ENCODE peak calls at places on chromosome 4, in six cellular contexts. F is WERI-Rb-1; R is H7; B is CD8-positive, alpha-beta memory T cell; P is upper lobe of right lung; Z is pancreas. T is an unnamed sample. For H3K27me3, the result is how much of the 10 kb centered on the place peaks cover.

GRCh38 chr4:56666279-56666678 is 14.8 kb downstream of the HOPX start:
- DNase-seq in F (no peak), R (no peak), B (no peak), P (no peak), Z (no peak), T (no peak)

GRCh38 chr4:164571593-164572385 is 182.1 kb upstream of the SMIM31 start:
- DNase-seq in F (no peak), R (no peak), B (no peak), P (no peak), Z (no peak), T (peak)

GRCh38 chr4:188934320-188934975 is 795.2 kb downstream of the TRIML1 start:
- DNase-seq in F (no peak), R (no peak), B (no peak), P (no peak), Z (no peak), T (peak)

GRCh38 chr4:81447551-81448266 is 24.0 kb downstream of the RASGEF1B start:
- DNase-seq in F (no peak), R (no peak), B (no peak), P (no peak), Z (no peak), T (peak)

GRCh38 chr4:39255916-39256315 is 73.6 kb downstream of the WDR19 start:
- DNase-seq in F (no peak), R (no peak), B (no peak), P (no peak), Z (no peak), T (no peak)

GRCh38 chr4:34170941-34171340 is 2073.4 kb downstream of the ARAP2 start:
- DNase-seq in F (no peak), R (no peak), B (no peak), P (no peak), Z (no peak), T (no peak)

GRCh38 chr4:98710831-98711230 is 52.4 kb upstream of the TSPAN5 start:
- DNase-seq in F (no peak), R (no peak), B (no peak), P (no peak), Z (no peak), T (peak)

GRCh38 chr4:118270492-118270891 is 82.3 kb downstream of the PRSS12 start:
- DNase-seq in F (no peak), R (peak), B (no peak), P (no peak), Z (no peak), T (no peak)

GRCh38 chr4:79025170-79025569 is 85.9 kb upstream of the PAQR3 start:
- DNase-seq in F (no peak), R (no peak), B (no peak), P (no peak), Z (no peak), T (no peak)

GRCh38 chr4:69760455-69760854 is at the start of gene SULT1B1:
- DNase-seq in F (no peak), R (no peak), B (no peak), P (no peak), Z (no peak), T (peak)

GRCh38 chr4:24915121-24915922 is 2.5 kb upstream of the CCDC149 start:
- DNase-seq in F (peak), R (peak), B (no peak), P (no peak), Z (no peak), T (no peak)

GRCh38 chr4:174531486-174531885 is 9.2 kb upstream of the HPGD start:
- DNase-seq in F (no peak), R (no peak), B (no peak), P (no peak), Z (no peak), T (no peak)

GRCh38 chr4:118206627-118207026 is 146.2 kb downstream of the PRSS12 start:
- DNase-seq in F (no peak), R (no peak), B (no peak), P (no peak), Z (no peak), T (no peak)

GRCh38 chr4:89119166-89119565 is 7.8 kb downstream of the TIGD2 start:
- DNase-seq in F (no peak), R (no peak), B (no peak), P (no peak), Z (no peak), T (no peak)

GRCh38 chr4:25213327-25213979 is 20.4 kb upstream of the PI4K2B start:
- DNase-seq in F (no peak), R (no peak), B (no peak), P (no peak), Z (no peak), T (no peak)

GRCh38 chr4:13917010-13917409 is 289.5 kb upstream of the BOD1L1 start:
- DNase-seq in F (no peak), R (no peak), B (no peak), P (no peak), Z (no peak), T (peak)

GRCh38 chr4:173014113-173014558 is 154.5 kb upstream of the GALNT7 start:
- DNase-seq in F (peak), R (peak), B (no peak), P (no peak), Z (no peak), T (peak)

GRCh38 chr4:38145033-38145673 is 185.0 kb downstream of the PTTG2 start:
- DNase-seq in F (no peak), R (no peak), B (no peak), P (no peak), Z (no peak), T (no peak)

GRCh38 chr4:100117749-100118148 is 72.5 kb downstream of the DDIT4L start:
- DNase-seq in F (no peak), R (no peak), B (no peak), P (no peak), Z (no peak), T (no peak)

GRCh38 chr4:180363817-180364216 is 1879.4 kb upstream of the TENM3 start:
- DNase-seq in F (no peak), R (no peak), B (no peak), P (no peak), Z (no peak), T (no peak)

GRCh38 chr4:5128569-5128968 is 77.3 kb downstream of the STK32B start:
- DNase-seq in F (no peak), R (no peak), B (no peak), P (no peak), Z (no peak), T (no peak)

GRCh38 chr4:120691536-120691935 is 231.0 kb downstream of the PRDM5 start:
- DNase-seq in F (no peak), R (no peak), B (no peak), P (no peak), Z (no peak), T (no peak)

GRCh38 chr4:39855909-39856512 is 121.7 kb downstream of the PDS5A start:
- DNase-seq in F (no peak), R (no peak), B (no peak), P (no peak), Z (no peak), T (peak)

GRCh38 chr4:6199344-6199921 is 916 bp downstream of the JAKMIP1 start:
- DNase-seq in F (no peak), R (peak), B (peak), P (no peak), Z (no peak), T (no peak)

GRCh38 chr4:15336410-15337184 is 91.2 kb upstream of the C1QTNF7 start:
- DNase-seq in F (no peak), R (peak), B (no peak), P (no peak), Z (no peak), T (peak)

GRCh38 chr4:38366451-38366850 is 297.5 kb upstream of the KLF3 start:
- DNase-seq in F (no peak), R (no peak), B (no peak), P (no peak), Z (no peak), T (peak)

GRCh38 chr4:165403667-165404066 is 24.9 kb downstream of the CPE start:
- DNase-seq in F (peak), R (no peak), B (no peak), P (no peak), Z (no peak), T (no peak)

GRCh38 chr4:100497729-100498250 is 20.0 kb downstream of the EMCN start:
- DNase-seq in F (no peak), R (no peak), B (no peak), P (no peak), Z (no peak), T (no peak)

GRCh38 chr4:55032788-55033187 is 92.6 kb downstream of the KDR start:
- DNase-seq in F (no peak), R (no peak), B (no peak), P (no peak), Z (no peak), T (peak)

GRCh38 chr4:76683154-76683553 is 214.8 kb downstream of the SOWAHB start:
- DNase-seq in F (no peak), R (no peak), B (no peak), P (no peak), Z (no peak), T (no peak)

GRCh38 chr4:171846232-171846631 is 33.0 kb downstream of the GALNTL6 start:
- DNase-seq in F (peak), R (peak), B (no peak), P (no peak), Z (no peak), T (peak)

GRCh38 chr4:95715830-95716229 is 124.1 kb upstream of the PDHA2 start:
- DNase-seq in F (no peak), R (no peak), B (no peak), P (no peak), Z (no peak), T (no peak)

GRCh38 chr4:122548452-122548851 is 72.4 kb downstream of the IL21 start:
- DNase-seq in F (no peak), R (no peak), B (no peak), P (no peak), Z (no peak), T (peak)

GRCh38 chr4:14110407-14110806 is 482.9 kb upstream of the BOD1L1 start:
- DNase-seq in F (no peak), R (no peak), B (no peak), P (no peak), Z (no peak), T (peak)

GRCh38 chr4:148442830-148443549 is 776 bp upstream of the NR3C2 start:
- DNase-seq in F (no peak), R (peak), B (no peak), P (no peak), Z (no peak), T (no peak)

GRCh38 chr4:188452097-188452496 is 312.9 kb downstream of the TRIML1 start:
- DNase-seq in F (no peak), R (no peak), B (no peak), P (no peak), Z (no peak), T (no peak)

GRCh38 chr4:168421671-168422070 is 58.6 kb downstream of the DDX60L start:
- DNase-seq in F (no peak), R (no peak), B (no peak), P (no peak), Z (no peak), T (peak)

GRCh38 chr4:158630893-158631292 is 40.8 kb downstream of the C4orf46 start:
- DNase-seq in F (no peak), R (no peak), B (no peak), P (no peak), Z (no peak), T (peak)

GRCh38 chr4:158636619-158637018 is 35.1 kb downstream of the C4orf46 start:
- DNase-seq in F (no peak), R (no peak), B (no peak), P (no peak), Z (no peak), T (no peak)
- H3K27me3 ChIP-seq in F (under half), R (under half), B (under half), P (under half), Z (under half), T (under half)

GRCh38 chr4:576991-577498 is 950 bp upstream of the TMEM271 start:
- DNase-seq in F (peak), R (peak), B (no peak), P (no peak), Z (no peak), T (no peak)

GRCh38 chr4:579543-580175 is 3.6 kb upstream of the TMEM271 start:
- DNase-seq in F (peak), R (no peak), B (no peak), P (no peak), Z (no peak), T (no peak)

GRCh38 chr4:576245-576821 is at the start of gene TMEM271:
- DNase-seq in F (peak), R (peak), B (no peak), P (no peak), Z (no peak), T (no peak)

GRCh38 chr4:578451-579443 is 2.7 kb upstream of the TMEM271 start:
- DNase-seq in F (no peak), R (peak), B (no peak), P (no peak), Z (no peak), T (no peak)

GRCh38 chr4:577499-578450 is 1.7 kb upstream of the TMEM271 start:
- DNase-seq in F (no peak), R (peak), B (no peak), P (no peak), Z (no peak), T (no peak)
- H3K27me3 ChIP-seq in F (under half), R (half or more), B (under half), P (half or more), Z (under half), T (half or more)

DNA sequence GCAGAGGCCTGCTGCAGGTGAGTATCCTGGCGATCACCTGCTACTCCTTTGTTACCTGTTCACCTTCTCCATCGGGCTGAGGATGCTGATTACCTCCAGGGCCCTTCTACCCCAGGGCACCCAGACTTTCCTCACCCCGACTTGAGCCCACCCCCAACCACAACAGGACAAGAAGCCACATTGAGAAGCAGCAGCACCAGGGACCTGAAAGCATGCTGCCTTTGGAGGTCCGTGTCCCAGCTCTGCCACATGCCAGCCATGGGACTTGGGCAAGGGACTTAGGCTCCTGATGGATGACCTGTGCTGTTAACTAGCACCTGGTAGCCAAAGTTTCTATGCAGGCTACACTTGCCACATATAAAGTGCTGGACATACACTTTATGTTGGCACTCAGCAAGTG is 89.7 kb downstream of the CPZ start:
- DNase-seq in F (no peak), R (no peak), B (no peak), P (peak), Z (no peak), T (no peak)
- H3K27me3 ChIP-seq in F (half or more), R (under half), B (under half), P (under half), Z (under half), T (under half)

GRCh38 chr4:1055721-1056590 is 44.5 kb downstream of the FGFRL1 start:
- DNase-seq in F (peak), R (peak), B (peak), P (peak), Z (peak), T (no peak)
- H3K27me3 ChIP-seq in F (under half), R (under half), B (under half), P (under half), Z (under half), T (under half)

GRCh38 chr4:155426953-155427352 is 50.2 kb upstream of the MAP9 start:
- DNase-seq in F (no peak), R (peak), B (no peak), P (no peak), Z (no peak), T (no peak)

GRCh38 chr4:155433636-155434360 is 57.0 kb upstream of the MAP9 start:
- DNase-seq in F (no peak), R (no peak), B (no peak), P (no peak), Z (no peak), T (peak)

GRCh38 chr4:155430895-155431467 is 54.2 kb upstream of the MAP9 start:
- DNase-seq in F (no peak), R (no peak), B (no peak), P (no peak), Z (no peak), T (no peak)

GRCh38 chr4:155423671-155424070 is 46.9 kb upstream of the MAP9 start:
- DNase-seq in F (no peak), R (no peak), B (no peak), P (no peak), Z (no peak), T (no peak)

DNA sequence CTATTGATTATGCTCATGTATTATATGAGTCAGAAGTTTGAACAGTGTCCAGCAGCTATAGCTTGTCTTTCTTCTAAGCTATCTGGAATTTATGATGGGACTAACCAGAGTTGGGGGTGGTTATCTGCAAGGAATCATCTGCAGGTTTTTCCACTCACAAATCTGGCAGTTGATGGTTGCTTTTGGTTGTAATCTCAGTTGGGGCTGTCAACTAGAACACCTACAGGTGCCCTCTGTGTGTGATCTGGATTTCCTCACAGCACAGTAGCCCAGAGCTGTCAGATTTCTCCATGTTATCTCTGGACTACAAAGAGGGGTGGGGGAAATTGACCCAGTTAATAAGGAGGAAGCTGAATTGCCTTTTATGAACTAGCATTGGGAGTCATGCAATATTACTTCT is 51.4 kb upstream of the MAP9 start:
- DNase-seq in F (no peak), R (no peak), B (no peak), P (no peak), Z (no peak), T (no peak)
- H3K27me3 ChIP-seq in F (under half), R (half or more), B (under half), P (under half), Z (under half), T (under half)

DNA sequence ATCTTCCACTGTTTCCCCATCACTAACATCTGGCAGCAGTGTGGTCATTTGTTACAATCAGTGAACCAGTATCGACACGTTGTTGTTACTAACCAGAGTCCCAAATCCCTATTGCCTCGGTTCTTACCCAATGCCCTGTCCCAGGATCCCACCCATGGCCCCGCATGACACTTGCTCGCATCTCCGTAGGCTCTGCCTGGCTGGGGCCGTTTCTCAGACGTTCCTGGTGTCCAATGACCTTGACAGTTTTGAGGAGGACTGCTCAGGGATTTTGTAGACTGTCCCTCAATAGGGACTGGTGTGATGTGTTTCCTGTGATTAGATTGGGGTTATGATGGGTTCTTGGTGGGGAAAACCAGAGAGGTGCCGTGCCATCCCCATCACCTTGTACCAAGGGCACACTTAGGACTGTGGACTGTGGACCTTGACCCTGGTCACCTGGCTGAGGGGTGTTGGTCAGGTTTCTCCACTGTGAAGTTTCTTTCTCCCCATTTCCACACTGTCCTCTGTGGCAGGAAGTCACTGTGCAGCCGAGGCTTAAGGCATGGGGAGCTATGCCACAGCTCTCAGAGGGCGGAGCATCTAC is 108.4 kb downstream of the ADRA2C start:
- DNase-seq in F (peak), R (no peak), B (no peak), P (peak), Z (no peak), T (no peak)
- H3K27me3 ChIP-seq in F (under half), R (under half), B (under half), P (half or more), Z (under half), T (half or more)

T was measured in brain microvascular endothelial cell.